ENCODE peak calls at places on chromosomes 1 and 21, in eight cellular contexts. One of them, this sample, is unnamed.
A peak's percentile ranks its signal among the peaks of the same experiment; 100 is the strongest.

GRCh38 chr1:21490774-21491482 is 18.3 kb upstream of the ALPL start:
- DNase-seq in esophagus squamous epithelium: no peak
- DNase-seq in IMR-90: peak; percentile 64
- DNase-seq in GM12878: no peak
- DNase-seq in right lobe of liver: no peak
- DNase-seq in A549: peak; percentile 55
- DNase-seq in ovary: no peak
- DNase-seq in adrenal gland: peak; percentile 50
- DNase-seq in this sample: no peak

GRCh38 chr1:153771841-153772593 is 3.2 kb upstream of the SLC27A3 start:
- DNase-seq in esophagus squamous epithelium: no peak
- DNase-seq in IMR-90: no peak
- DNase-seq in GM12878: no peak
- DNase-seq in right lobe of liver: no peak
- DNase-seq in A549: peak; percentile 37
- DNase-seq in ovary: peak; percentile 62
- DNase-seq in adrenal gland: no peak
- DNase-seq in this sample: no peak

GRCh38 chr1:231612393-231613089 is 14.0 kb upstream of the DISC1 start:
- DNase-seq in esophagus squamous epithelium: no peak
- DNase-seq in IMR-90: no peak
- DNase-seq in GM12878: peak; percentile 49
- DNase-seq in right lobe of liver: no peak
- DNase-seq in A549: no peak
- DNase-seq in ovary: no peak
- DNase-seq in adrenal gland: no peak
- DNase-seq in this sample: no peak

GRCh38 chr1:178784131-178784536 is 59.1 kb downstream of the RALGPS2 start:
- DNase-seq in esophagus squamous epithelium: no peak
- DNase-seq in IMR-90: no peak
- DNase-seq in GM12878: no peak
- DNase-seq in right lobe of liver: no peak
- DNase-seq in A549: no peak
- DNase-seq in ovary: no peak
- DNase-seq in adrenal gland: no peak
- DNase-seq in this sample: no peak

GRCh38 chr1:63615809-63616420 is 22.7 kb downstream of the PGM1 start:
- DNase-seq in esophagus squamous epithelium: no peak
- DNase-seq in IMR-90: peak; percentile 75
- DNase-seq in GM12878: peak; percentile 19
- DNase-seq in right lobe of liver: peak; percentile 70
- DNase-seq in A549: peak; percentile 38
- DNase-seq in ovary: peak; percentile 53
- DNase-seq in adrenal gland: peak; percentile 81
- DNase-seq in this sample: peak; percentile 72

GRCh38 chr1:246782120-246782900 is 58.1 kb downstream of the SCCPDH start:
- DNase-seq in esophagus squamous epithelium: no peak
- DNase-seq in IMR-90: peak; percentile 72
- DNase-seq in GM12878: peak; percentile 7
- DNase-seq in right lobe of liver: no peak
- DNase-seq in A549: no peak
- DNase-seq in ovary: peak; percentile 65
- DNase-seq in adrenal gland: no peak
- DNase-seq in this sample: no peak

GRCh38 chr1:32249831-32250525 is 1.1 kb upstream of the LCK start:
- DNase-seq in esophagus squamous epithelium: peak; percentile 26
- DNase-seq in IMR-90: peak; percentile 46
- DNase-seq in GM12878: peak; percentile 95
- DNase-seq in right lobe of liver: peak; percentile 74
- DNase-seq in A549: no peak
- DNase-seq in ovary: peak; percentile 34
- DNase-seq in adrenal gland: peak; percentile 86
- DNase-seq in this sample: no peak

GRCh38 chr1:41462680-41463004 is 21.8 kb downstream of the EDN2 start:
- DNase-seq in esophagus squamous epithelium: no peak
- DNase-seq in IMR-90: no peak
- DNase-seq in GM12878: no peak
- DNase-seq in right lobe of liver: no peak
- DNase-seq in A549: no peak
- DNase-seq in ovary: no peak
- DNase-seq in adrenal gland: no peak
- DNase-seq in this sample: no peak

GRCh38 chr1:234529661-234530237 is 50.8 kb upstream of the TARBP1 start:
- DNase-seq in esophagus squamous epithelium: no peak
- DNase-seq in IMR-90: no peak
- DNase-seq in GM12878: no peak
- DNase-seq in right lobe of liver: no peak
- DNase-seq in A549: no peak
- DNase-seq in ovary: no peak
- DNase-seq in adrenal gland: no peak
- DNase-seq in this sample: no peak

GRCh38 chr1:157429841-157430240 is 122.5 kb downstream of the FCRL5 start:
- DNase-seq in esophagus squamous epithelium: no peak
- DNase-seq in IMR-90: no peak
- DNase-seq in GM12878: no peak
- DNase-seq in right lobe of liver: no peak
- DNase-seq in A549: no peak
- DNase-seq in ovary: no peak
- DNase-seq in adrenal gland: no peak
- DNase-seq in this sample: no peak

GRCh38 chr1:33369764-33370163 is 48.9 kb upstream of the A3GALT2 start:
- DNase-seq in esophagus squamous epithelium: no peak
- DNase-seq in IMR-90: no peak
- DNase-seq in GM12878: no peak
- DNase-seq in right lobe of liver: no peak
- DNase-seq in A549: no peak
- DNase-seq in ovary: no peak
- DNase-seq in adrenal gland: no peak
- DNase-seq in this sample: no peak

GRCh38 chr1:207336559-207337467 is 15.3 kb downstream of the CD55 start:
- DNase-seq in esophagus squamous epithelium: no peak
- DNase-seq in IMR-90: peak; percentile 90
- DNase-seq in GM12878: peak; percentile 91
- DNase-seq in right lobe of liver: no peak
- DNase-seq in A549: peak; percentile 11
- DNase-seq in ovary: no peak
- DNase-seq in adrenal gland: no peak
- DNase-seq in this sample: no peak
- TF ChIP-seq POLR2A in esophagus squamous epithelium: no peak
- TF ChIP-seq POLR2A in IMR-90: peak; percentile 28
- TF ChIP-seq POLR2A in GM12878: no peak
- TF ChIP-seq POLR2A in right lobe of liver: no peak
- TF ChIP-seq POLR2A in A549: no peak
- TF ChIP-seq POLR2A in ovary: no peak
- TF ChIP-seq POLR2A in adrenal gland: no peak
- TF ChIP-seq POLR2A in this sample: no peak

GRCh38 chr21:30882907-30883597 is 1.7 kb upstream of the KRTAP11-1 start:
- DNase-seq in esophagus squamous epithelium: no peak
- DNase-seq in IMR-90: no peak
- DNase-seq in GM12878: no peak
- DNase-seq in right lobe of liver: no peak
- DNase-seq in A549: no peak
- DNase-seq in ovary: no peak
- DNase-seq in adrenal gland: no peak
- DNase-seq in this sample: no peak

GRCh38 chr21:30880914-30881313 is 466 bp downstream of the KRTAP11-1 start:
- DNase-seq in esophagus squamous epithelium: no peak
- DNase-seq in IMR-90: no peak
- DNase-seq in GM12878: no peak
- DNase-seq in right lobe of liver: no peak
- DNase-seq in A549: no peak
- DNase-seq in ovary: no peak
- DNase-seq in adrenal gland: no peak
- DNase-seq in this sample: no peak

GRCh38 chr21:30881480-30881879 is at the start of gene KRTAP11-1:
- DNase-seq in esophagus squamous epithelium: no peak
- DNase-seq in IMR-90: no peak
- DNase-seq in GM12878: no peak
- DNase-seq in right lobe of liver: no peak
- DNase-seq in A549: no peak
- DNase-seq in ovary: no peak
- DNase-seq in adrenal gland: no peak
- DNase-seq in this sample: no peak
- H3K9me3 ChIP-seq in esophagus squamous epithelium: no peaks in the 10 kb centered on the region
- H3K9me3 ChIP-seq in IMR-90: peaks cover 21% of the 10 kb centered on the region
- H3K9me3 ChIP-seq in GM12878: no peaks in the 10 kb centered on the region
- H3K9me3 ChIP-seq in right lobe of liver: no peaks in the 10 kb centered on the region
- H3K9me3 ChIP-seq in A549: no peaks in the 10 kb centered on the region
- H3K9me3 ChIP-seq in ovary: no peaks in the 10 kb centered on the region
- H3K9me3 ChIP-seq in adrenal gland: no peaks in the 10 kb centered on the region
- H3K9me3 ChIP-seq in this sample: no peaks in the 10 kb centered on the region

DNA sequence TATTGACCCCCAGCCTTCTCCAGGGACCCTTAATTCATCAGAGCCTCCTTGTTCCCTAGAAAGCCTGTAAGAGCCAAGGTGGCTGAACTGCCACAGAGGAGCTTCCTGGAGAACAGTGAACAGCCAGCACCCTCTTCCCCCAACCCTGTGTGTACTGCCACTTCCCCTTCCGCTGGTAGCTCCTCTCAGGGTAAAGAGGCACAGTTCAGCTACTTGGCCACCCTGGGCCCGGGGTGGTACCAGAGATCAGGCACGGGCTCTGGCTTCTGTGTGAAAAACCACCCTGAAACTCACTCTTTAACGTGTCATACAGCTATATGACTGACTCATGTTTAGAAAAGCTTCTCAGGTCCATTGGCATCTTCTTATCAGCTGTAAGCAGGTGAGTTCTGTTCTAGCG is 22.3 kb downstream of the ARMH1 start:
- DNase-seq in esophagus squamous epithelium: no peak
- DNase-seq in IMR-90: no peak
- DNase-seq in GM12878: no peak
- DNase-seq in right lobe of liver: no peak
- DNase-seq in A549: no peak
- DNase-seq in ovary: no peak
- DNase-seq in adrenal gland: no peak
- DNase-seq in this sample: no peak
- TF ChIP-seq POLR2A in esophagus squamous epithelium: no peak
- TF ChIP-seq POLR2A in IMR-90: no peak
- TF ChIP-seq POLR2A in GM12878: peak; percentile 24
- TF ChIP-seq POLR2A in right lobe of liver: no peak
- TF ChIP-seq POLR2A in A549: no peak
- TF ChIP-seq POLR2A in ovary: no peak
- TF ChIP-seq POLR2A in adrenal gland: no peak
- TF ChIP-seq POLR2A in this sample: no peak

GRCh38 chr1:71351438-71351837 is 270.6 kb upstream of the ZRANB2 start:
- DNase-seq in esophagus squamous epithelium: no peak
- DNase-seq in IMR-90: peak; percentile 81
- DNase-seq in GM12878: no peak
- DNase-seq in right lobe of liver: no peak
- DNase-seq in A549: no peak
- DNase-seq in ovary: no peak
- DNase-seq in adrenal gland: no peak
- DNase-seq in this sample: no peak

GRCh38 chr1:71350330-71350729 is 269.5 kb upstream of the ZRANB2 start:
- DNase-seq in esophagus squamous epithelium: no peak
- DNase-seq in IMR-90: no peak
- DNase-seq in GM12878: no peak
- DNase-seq in right lobe of liver: no peak
- DNase-seq in A549: no peak
- DNase-seq in ovary: no peak
- DNase-seq in adrenal gland: no peak
- DNase-seq in this sample: no peak

GRCh38 chr1:71345491-71345890 is 264.7 kb upstream of the ZRANB2 start:
- DNase-seq in esophagus squamous epithelium: no peak
- DNase-seq in IMR-90: no peak
- DNase-seq in GM12878: no peak
- DNase-seq in right lobe of liver: no peak
- DNase-seq in A549: no peak
- DNase-seq in ovary: no peak
- DNase-seq in adrenal gland: no peak
- DNase-seq in this sample: no peak

GRCh38 chr1:71350805-71351204 is 270.0 kb upstream of the ZRANB2 start:
- DNase-seq in esophagus squamous epithelium: no peak
- DNase-seq in IMR-90: peak; percentile 42
- DNase-seq in GM12878: no peak
- DNase-seq in right lobe of liver: no peak
- DNase-seq in A549: no peak
- DNase-seq in ovary: no peak
- DNase-seq in adrenal gland: no peak
- DNase-seq in this sample: no peak
- H3K9me3 ChIP-seq in esophagus squamous epithelium: peaks cover 4% of the 10 kb centered on the region
- H3K9me3 ChIP-seq in IMR-90: no peaks in the 10 kb centered on the region
- H3K9me3 ChIP-seq in GM12878: no peaks in the 10 kb centered on the region
- H3K9me3 ChIP-seq in right lobe of liver: no peaks in the 10 kb centered on the region
- H3K9me3 ChIP-seq in A549: no peaks in the 10 kb centered on the region
- H3K9me3 ChIP-seq in ovary: no peaks in the 10 kb centered on the region
- H3K9me3 ChIP-seq in adrenal gland: no peaks in the 10 kb centered on the region
- H3K9me3 ChIP-seq in this sample: no peaks in the 10 kb centered on the region

GRCh38 chr1:166839600-166840308 is 479 bp downstream of the POGK start:
- DNase-seq in esophagus squamous epithelium: no peak
- DNase-seq in IMR-90: peak; percentile 19
- DNase-seq in GM12878: no peak
- DNase-seq in right lobe of liver: peak; percentile 65
- DNase-seq in A549: peak; percentile 46
- DNase-seq in ovary: peak; percentile 72
- DNase-seq in adrenal gland: peak; percentile 73
- DNase-seq in this sample: peak; percentile 42
- TF ChIP-seq POLR2A in esophagus squamous epithelium: no peak
- TF ChIP-seq POLR2A in IMR-90: no peak
- TF ChIP-seq POLR2A in GM12878: no peak
- TF ChIP-seq POLR2A in right lobe of liver: no peak
- TF ChIP-seq POLR2A in A549: no peak
- TF ChIP-seq POLR2A in ovary: no peak
- TF ChIP-seq POLR2A in adrenal gland: no peak
- TF ChIP-seq POLR2A in this sample: no peak

DNA sequence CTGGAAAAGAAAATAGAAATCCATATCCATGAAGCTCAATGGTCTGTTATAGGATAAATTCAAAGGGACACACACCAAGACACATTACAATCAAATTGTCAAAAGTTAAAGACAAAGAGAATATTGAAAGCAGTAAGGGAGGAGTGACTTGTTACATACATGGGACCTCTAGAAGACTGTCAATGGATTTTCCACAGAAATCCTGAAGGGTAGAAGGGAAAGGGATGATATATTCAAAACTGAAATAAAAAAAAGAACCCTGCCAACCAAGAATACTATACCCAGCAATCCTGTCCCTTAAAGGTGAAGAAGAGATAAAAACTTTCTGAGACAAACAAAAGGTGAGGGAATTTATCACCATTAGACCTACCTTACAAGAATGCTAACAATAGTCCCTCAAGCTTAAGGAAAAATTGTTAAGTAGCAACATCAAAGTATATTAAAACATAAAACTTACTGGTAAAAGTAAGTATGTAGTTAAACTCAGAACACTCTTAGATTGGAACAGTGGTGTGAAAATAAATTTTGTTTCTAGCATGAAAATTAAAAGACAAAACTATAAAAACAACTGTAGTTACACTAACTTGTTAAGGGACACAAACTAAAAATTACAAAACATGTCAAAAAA is 103.2 kb upstream of the APP start:
- DNase-seq in esophagus squamous epithelium: no peak
- DNase-seq in IMR-90: no peak
- DNase-seq in GM12878: no peak
- DNase-seq in right lobe of liver: no peak
- DNase-seq in A549: no peak
- DNase-seq in ovary: no peak
- DNase-seq in adrenal gland: no peak
- DNase-seq in this sample: no peak
- H3K9me3 ChIP-seq in esophagus squamous epithelium: peaks cover 23% of the 10 kb centered on the region
- H3K9me3 ChIP-seq in IMR-90: peaks cover 3% of the 10 kb centered on the region
- H3K9me3 ChIP-seq in GM12878: no peaks in the 10 kb centered on the region
- H3K9me3 ChIP-seq in right lobe of liver: peaks cover 2% of the 10 kb centered on the region
- H3K9me3 ChIP-seq in A549: no peaks in the 10 kb centered on the region
- H3K9me3 ChIP-seq in ovary: no peaks in the 10 kb centered on the region
- H3K9me3 ChIP-seq in adrenal gland: peaks cover 16% of the 10 kb centered on the region
- H3K9me3 ChIP-seq in this sample: no peaks in the 10 kb centered on the region